ENCODE peak calls at places on chromosomes 12 and 14, in seven cellular contexts. E is activated T-helper 9 cell treated with anti-CD3 and anti-CD28 coated beads, Interleukin-2, amount 50 U/mL, for 16 hours; I is NCI-H146; A is BJ; S is naive thymus-derived CD8-positive, alpha-beta T cell; V is T-helper 9 cell; D is activated CD8-positive, alpha-beta memory T cell treated with anti-CD3 and anti-CD28 coated beads, Interleukin-2, amount 50 U/mL, for 4 hours. R is an unnamed sample.

GRCh38 chr12:116026346-116026745 is 251.1 kb downstream of the MED13L start:
- DNase-seq in V (no peak), S (no peak), E (no peak), A (no peak), I (no peak), D (no peak), R (no peak)

GRCh38 chr12:18246057-18246456 is 15.3 kb upstream of the PIK3C2G start:
- DNase-seq in D (no peak), V (no peak), E (no peak), A (no peak), S (no peak), I (no peak), R (no peak)

GRCh38 chr12:76883826-76884225 is 5.0 kb upstream of the CSRP2 start:
- DNase-seq in S (no peak), V (no peak), I (no peak), A (no peak), E (no peak), D (no peak), R (no peak)

GRCh38 chr12:5678186-5678585 is 246.3 kb downstream of the NTF3 start:
- DNase-seq in S (no peak), I (no peak), A (no peak), E (no peak), V (no peak), D (no peak), R (no peak)

GRCh38 chr14:24251880-24252288 is 9.5 kb upstream of the TINF2 start:
- DNase-seq in S (no peak), I (no peak), V (no peak), D (no peak), A (no peak), E (no peak), R (no peak)

GRCh38 chr12:113208041-113208934 is 13.0 kb upstream of the TPCN1 start:
- DNase-seq in D (peak; percentile 25), S (peak; percentile 70), A (no peak), I (no peak), V (peak; percentile 38), E (peak; percentile 15), R (no peak)

GRCh38 chr12:7376196-7376595 is 67.8 kb downstream of the CD163L1 start:
- DNase-seq in V (no peak), D (no peak), A (no peak), I (no peak), S (no peak), E (no peak), R (no peak)

GRCh38 chr12:70733385-70733784 is 96.2 kb upstream of the PTPRB start:
- DNase-seq in I (peak; percentile 26), D (no peak), S (no peak), E (no peak), V (no peak), A (no peak), R (peak; percentile 66)

GRCh38 chr12:112096070-112096469 is 12.5 kb downstream of the NAA25 start:
- DNase-seq in S (no peak), D (no peak), I (no peak), A (no peak), E (no peak), V (no peak), R (no peak)

GRCh38 chr14:100824946-100825690 is 800 bp upstream of the MEG3 start:
- DNase-seq in V (no peak), S (no peak), D (no peak), A (no peak), E (no peak), I (no peak), R (no peak)

GRCh38 chr14:54564071-54564798 is 2.7 kb upstream of the SAMD4A start:
- DNase-seq in V (no peak), D (no peak), E (no peak), I (peak; percentile 25), A (no peak), S (peak; percentile 62), R (peak; percentile 55)

GRCh38 chr12:97026901-97027300 is 119.8 kb downstream of the NEDD1 start:
- DNase-seq in E (no peak), S (no peak), A (no peak), V (no peak), I (no peak), D (no peak), R (no peak)

GRCh38 chr14:29037428-29037827 is 270.8 kb downstream of the FOXG1 start:
- DNase-seq in I (peak; percentile 44), A (no peak), V (no peak), D (no peak), E (no peak), S (no peak), R (no peak)

GRCh38 chr14:35470775-35471174 is 63.2 kb upstream of the INSM2 start:
- DNase-seq in V (no peak), S (no peak), A (no peak), E (no peak), D (no peak), I (peak; percentile 39), R (no peak)

GRCh38 chr12:544142-544541 is 84.4 kb downstream of the B4GALNT3 start:
- DNase-seq in V (no peak), E (no peak), A (no peak), S (no peak), D (no peak), I (no peak), R (no peak)

GRCh38 chr12:64895541-64895940 is 71.1 kb downstream of the TBC1D30 start:
- DNase-seq in V (no peak), S (no peak), I (no peak), A (no peak), E (no peak), D (no peak), R (no peak)

R was measured in NCI-H1092 treated with DMSO at 0.1 percent for 48 hours.